ENCODE peak calls at places on chromosomes 6 and 20, in six cellular contexts. E is breast epithelium, K is H1, X is GM23338, V is endothelial cell of umbilical vein, G is HepG2. H is an unnamed sample. For H3K4me1, the result is how much of the 10 kb centered on the place peaks cover.

GRCh38 chr6:33171096-33171888 is 21.0 kb downstream of the COL11A2 start:
- DNase-seq in X (no peak), K (no peak), G (no peak), E (peak), V (no peak), H (no peak)

GRCh38 chr6:121780325-121781313 is 345.2 kb downstream of the GJA1 start:
- DNase-seq in E (peak), G (no peak), K (no peak), X (no peak), V (no peak), H (no peak)

GRCh38 chr6:149181304-149181703 is 136.2 kb upstream of the TAB2 start:
- DNase-seq in V (no peak), G (no peak), X (no peak), E (no peak), K (no peak), H (no peak)

GRCh38 chr6:132818404-132819359 is 4.3 kb downstream of the RPS12 start:
- DNase-seq in X (peak), G (peak), K (no peak), E (no peak), V (no peak), H (no peak)

GRCh38 chr6:114862064-114862463 is 519.2 kb upstream of the HS3ST5 start:
- DNase-seq in X (no peak), E (no peak), G (no peak), K (no peak), V (no peak), H (no peak)

GRCh38 chr6:18265099-18265372 is 706 bp upstream of the DEK start:
- DNase-seq in G (no peak), X (no peak), V (no peak), K (no peak), E (no peak), H (no peak)

GRCh38 chr20:45404438-45404837 is 3.7 kb upstream of the DBNDD2 start:
- DNase-seq in X (no peak), G (no peak), E (no peak), K (no peak), V (no peak), H (no peak)

GRCh38 chr20:38601216-38602184 is at the start of gene ARHGAP40:
- DNase-seq in V (no peak), K (peak), E (peak), G (peak), X (peak), H (no peak)

GRCh38 chr6:52233975-52234823 is 10.1 kb downstream of the IL17F start:
- DNase-seq in V (peak), E (no peak), X (peak), K (peak), G (peak), H (no peak)

GRCh38 chr6:148840256-148840655 is 93.4 kb downstream of the UST start:
- DNase-seq in G (no peak), V (no peak), K (no peak), X (no peak), E (no peak), H (no peak)

GRCh38 chr6:137872071-137872470 is 5.0 kb downstream of the TNFAIP3 start:
- DNase-seq in K (no peak), E (no peak), G (no peak), X (no peak), V (peak), H (no peak)
- H3K4me1 ChIP-seq in K (under half), E (under half), G (half or more), X (under half), V (under half), H (half or more)

DNA sequence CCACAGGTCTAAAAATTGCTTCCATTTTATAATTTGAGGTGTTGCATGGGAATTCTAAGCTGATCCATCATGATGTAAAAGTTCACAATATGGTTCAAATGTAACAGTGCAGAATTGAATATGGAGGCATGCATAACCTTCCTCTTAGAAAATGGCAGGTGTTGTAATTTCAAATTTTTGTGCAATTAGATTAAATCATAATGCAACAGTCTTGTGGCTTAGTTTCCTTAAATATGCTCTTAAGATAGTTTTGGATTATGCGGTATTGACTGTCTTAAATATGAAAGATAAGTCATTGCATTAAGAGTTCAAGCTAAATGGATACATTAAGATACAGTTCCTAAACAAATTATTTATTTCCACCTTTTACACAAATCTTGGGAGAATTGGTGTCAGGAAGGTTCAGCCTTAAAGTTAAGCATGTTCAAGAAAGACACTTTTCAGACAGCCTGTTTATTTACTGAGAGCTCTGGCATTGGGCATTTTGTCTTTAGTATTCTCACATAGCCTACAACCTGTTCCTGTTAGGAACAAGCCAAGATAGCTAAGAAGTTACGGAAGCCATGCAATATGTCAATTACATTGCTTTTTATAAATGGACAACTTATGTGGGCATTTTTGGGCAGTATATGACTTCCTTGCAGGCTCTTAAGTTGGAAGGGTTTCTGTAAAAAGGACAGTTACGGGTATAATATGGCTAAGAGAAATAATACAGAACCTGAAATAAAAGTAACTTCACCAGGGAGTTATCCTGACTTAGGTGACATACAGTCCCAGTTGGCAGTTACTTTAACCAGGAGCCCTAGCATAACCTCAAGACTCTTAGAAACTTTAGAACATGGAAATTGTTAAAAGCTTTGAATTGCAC is 9.3 kb downstream of the SRSF3 start:
- DNase-seq in X (no peak), V (no peak), E (no peak), G (no peak), K (no peak), H (no peak)
- TF ChIP-seq POLR2AphosphoS5 in X (no peak), V (no peak), E (no peak), G (no peak), K (no peak), H (no peak)

DNA sequence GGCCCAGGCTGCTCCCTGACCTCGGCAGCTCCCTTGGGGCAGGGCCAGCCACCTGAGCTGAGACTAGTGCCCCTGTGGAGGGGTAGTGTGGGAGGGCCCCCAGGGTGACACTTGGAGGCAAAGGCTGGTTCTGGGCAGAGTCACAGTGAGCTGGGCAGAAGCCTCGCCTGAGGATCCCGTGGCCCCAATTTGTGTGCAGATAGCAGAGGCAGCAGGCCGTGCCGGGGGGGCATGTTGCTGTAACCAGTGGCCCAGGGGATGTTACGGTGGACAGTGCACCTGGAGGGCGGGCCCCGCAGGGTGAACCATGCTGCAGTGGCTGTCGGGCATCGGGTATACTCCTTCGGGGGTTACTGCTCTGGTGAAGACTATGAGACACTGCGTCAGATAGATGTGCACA is 2.9 kb downstream of the KLHDC3 start:
- DNase-seq in E (no peak), V (no peak), K (no peak), G (no peak), X (no peak), H (no peak)
- H3K4me1 ChIP-seq in E (under half), V (under half), K (under half), G (under half), X (under half), H (half or more)

GRCh38 chr20:48657426-48658197 is 170.2 kb downstream of the PREX1 start:
- DNase-seq in E (peak), G (peak), V (peak), K (peak), X (peak), H (no peak)
- TF ChIP-seq POLR2AphosphoS5 in E (no peak), G (no peak), V (no peak), K (no peak), X (no peak), H (no peak)

GRCh38 chr6:139982652-139983051 is 608.2 kb upstream of the CITED2 start:
- DNase-seq in K (no peak), E (no peak), G (no peak), V (peak), X (peak), H (no peak)
- H3K4me1 ChIP-seq in K (under half), E (under half), G (under half), V (under half), X (under half), H (under half)

GRCh38 chr20:46681032-46681854 is 8.0 kb downstream of the TP53RK start:
- DNase-seq in G (peak), K (peak), E (peak), X (peak), V (peak), H (no peak)
- TF ChIP-seq POLR2AphosphoS5 in G (no peak), K (no peak), E (no peak), X (no peak), V (no peak), H (no peak)

GRCh38 chr6:157764346-157765068 is 58.5 kb upstream of the SNX9 start:
- DNase-seq in V (peak), G (peak), K (no peak), X (no peak), E (peak), H (no peak)
- H3K4me1 ChIP-seq in V (half or more), G (half or more), K (under half), X (under half), E (under half), H (half or more)

DNA sequence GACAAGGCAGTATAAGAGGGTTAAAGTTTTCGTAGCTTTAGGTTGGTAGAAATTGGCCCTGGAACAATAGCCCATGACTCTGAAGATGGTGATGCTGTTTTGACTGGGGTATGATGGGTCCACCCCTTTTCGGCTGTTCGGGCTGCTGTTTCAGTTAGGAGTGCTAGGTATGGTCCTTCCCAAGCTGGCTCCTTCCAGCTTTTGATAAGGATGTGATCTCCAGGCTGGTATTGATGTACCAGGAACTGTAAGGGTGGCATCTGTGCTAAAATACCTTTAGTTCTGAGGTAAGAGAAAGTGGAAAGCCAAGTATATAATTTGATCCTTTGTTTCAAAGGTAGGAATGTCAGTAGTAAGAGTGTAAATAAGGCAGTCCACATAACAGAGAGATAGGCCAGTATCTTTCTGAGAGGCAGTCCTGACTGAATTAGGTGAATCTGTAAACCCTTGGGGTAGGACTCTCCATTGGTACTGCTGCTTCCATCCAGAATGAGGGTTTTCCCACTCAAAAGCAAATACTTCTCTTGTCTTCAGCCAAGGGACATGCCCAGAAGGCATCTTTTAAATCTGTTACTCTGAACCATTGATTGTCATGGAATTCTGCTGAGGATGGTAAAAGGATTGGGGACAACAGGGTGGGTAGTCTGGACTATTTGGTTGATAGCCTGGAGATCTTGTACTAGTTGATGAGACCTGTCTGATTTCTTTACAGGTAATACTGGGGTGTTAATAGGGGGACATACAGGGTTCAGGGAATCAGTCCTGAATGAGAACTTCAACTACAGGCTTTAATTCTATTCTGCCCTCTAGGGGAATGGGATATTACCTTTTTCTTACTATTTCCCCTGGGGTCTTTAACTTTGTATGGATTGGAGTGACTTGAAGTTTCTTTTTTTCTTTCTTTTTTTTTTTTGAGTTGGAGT is 6.1 kb upstream of the ZNFX1 start:
- DNase-seq in X (no peak), V (no peak), E (no peak), G (peak), K (no peak), H (no peak)
- TF ChIP-seq POLR2AphosphoS5 in X (peak), V (peak), E (no peak), G (peak), K (peak), H (no peak)

GRCh38 chr6:1436334-1437306 is 47.2 kb downstream of the FOXF2 start:
- DNase-seq in E (no peak), G (peak), X (peak), K (peak), V (peak), H (no peak)
- H3K4me1 ChIP-seq in E (under half), G (under half), X (under half), K (under half), V (under half), H (under half)

GRCh38 chr20:50379049-50379990 is 130.9 kb upstream of the PTPN1 start:
- DNase-seq in E (peak), K (no peak), V (peak), G (no peak), X (no peak), H (peak)

GRCh38 chr20:50376179-50376887 is 133.8 kb upstream of the PTPN1 start:
- DNase-seq in X (no peak), V (no peak), G (no peak), K (no peak), E (no peak), H (no peak)

GRCh38 chr20:50378170-50379000 is 131.8 kb upstream of the PTPN1 start:
- DNase-seq in X (no peak), K (no peak), G (no peak), E (no peak), V (no peak), H (no peak)

GRCh38 chr20:50374541-50375078 is 135.6 kb upstream of the PTPN1 start:
- DNase-seq in E (no peak), K (no peak), G (no peak), X (no peak), V (no peak), H (no peak)

DNA sequence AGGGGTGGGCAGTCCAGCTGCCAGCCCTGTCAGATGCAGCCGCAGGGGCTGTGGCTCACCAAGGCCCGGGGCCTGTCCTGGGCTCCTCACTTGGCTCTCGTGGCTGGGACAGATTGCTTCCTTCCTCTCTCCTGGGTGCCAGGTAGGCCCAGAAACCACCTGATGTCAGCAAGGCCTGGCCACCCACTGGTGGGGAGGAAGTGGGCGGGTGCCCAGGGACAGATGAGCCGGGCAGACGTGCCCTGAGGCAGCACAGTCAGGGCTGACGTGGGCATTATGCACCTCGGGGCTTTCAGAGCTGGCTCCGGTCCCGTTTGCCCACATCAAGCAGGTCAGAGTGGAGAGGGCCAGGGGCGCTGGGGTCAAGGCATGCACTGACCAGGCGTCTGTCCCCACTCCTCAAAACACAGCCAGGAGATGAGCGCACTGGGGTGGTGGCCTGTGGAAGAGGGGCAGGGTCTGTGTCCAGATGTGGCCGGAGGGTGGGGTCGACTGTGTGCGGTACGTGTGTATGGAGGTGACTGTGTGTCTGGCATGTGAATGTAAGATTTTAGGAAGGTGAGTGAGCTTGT is 133.2 kb upstream of the PTPN1 start:
- DNase-seq in G (no peak), K (no peak), X (no peak), E (no peak), V (no peak), H (no peak)
- TF ChIP-seq POLR2AphosphoS5 in G (no peak), K (no peak), X (no peak), E (no peak), V (no peak), H (no peak)

H was measured in vagina.